ENCODE peak calls at places on chromosomes 3 and 15, in ten cellular contexts. J is activated naive CD4-positive, alpha-beta T cell; B is activated T-helper 1 cell treated with anti-CD3 and anti-CD28 coated beads, Interleukin-12 subunit alpha, Interleukin-12 subunit beta, Interleukin-2, Interleukin-4 antibody, amounts not matched to agents 30 ng/mL and 10 ng/mL and 1 ng/mL, durations not matched to agents 14 hours and 24 hours and 36 hours; M is cardiac septum; A is activated naive CD8-positive, alpha-beta T cell treated with anti-CD3 and anti-CD28 coated beads, Interleukin-2, amount 50 U/mL, for 24 hours; E is ACHN; T is foreskin fibroblast; X is hepatic stellate cell; Y is PC-3; U is stimulated activated CD4-positive, alpha-beta T cell treated with anti-CD3 and anti-CD28 coated beads, Interleukin-15, amount 100 ng/mL, for 1 hour. D is an unnamed sample.
A peak's percentile ranks its signal among the peaks of the same experiment; 100 is the strongest.

GRCh38 chr3:76245622-76246021 is 460.3 kb upstream of the ZNF717 start:
- DNase-seq in M (no peak), A (no peak), E (no peak), T (no peak), U (no peak), Y (no peak), B (no peak), X (no peak), J (no peak), D (no peak)

GRCh38 chr3:23219552-23219951 is 16.4 kb downstream of the UBE2E2 start:
- DNase-seq in Y (no peak), J (no peak), A (no peak), X (no peak), E (no peak), T (no peak), M (no peak), U (no peak), B (no peak), D (no peak)

GRCh38 chr3:105883798-105884377 is 15.1 kb upstream of the CBLB start:
- DNase-seq in E (no peak), B (no peak), A (no peak), Y (peak; percentile 19), M (no peak), X (no peak), J (no peak), T (no peak), U (no peak), D (no peak)

GRCh38 chr3:72738752-72739520 is 109.3 kb downstream of the SHQ1 start:
- DNase-seq in T (peak; percentile 6), A (peak; percentile 66), Y (no peak), M (no peak), E (no peak), X (peak; percentile 44), B (peak; percentile 61), J (peak; percentile 82), U (peak; percentile 61), D (peak; percentile 25)

GRCh38 chr3:74532446-74532845 is 82.0 kb downstream of the CNTN3 start:
- DNase-seq in T (peak; percentile 89), A (no peak), Y (no peak), X (peak; percentile 21), U (no peak), B (no peak), M (no peak), E (no peak), J (no peak), D (no peak)

GRCh38 chr3:177441281-177441812 is 244.1 kb upstream of the TBL1XR1 start:
- DNase-seq in Y (no peak), J (no peak), X (no peak), B (no peak), M (no peak), U (no peak), T (no peak), A (no peak), E (no peak), D (no peak)

GRCh38 chr15:39075311-39075710 is 505.6 kb upstream of the THBS1 start:
- DNase-seq in M (no peak), T (no peak), A (no peak), E (no peak), U (no peak), Y (no peak), B (no peak), J (no peak), X (no peak), D (no peak)

GRCh38 chr3:37024092-37024491 is 30.8 kb downstream of the MLH1 start:
- DNase-seq in J (no peak), T (no peak), Y (peak; percentile 23), E (no peak), X (peak; percentile 34), U (no peak), M (no peak), A (no peak), B (no peak), D (no peak)

GRCh38 chr15:96160269-96160668 is 170.2 kb upstream of the NR2F2 start:
- DNase-seq in J (no peak), Y (no peak), M (no peak), T (peak; percentile 56), E (no peak), B (no peak), U (no peak), A (no peak), X (no peak), D (no peak)

GRCh38 chr15:48823706-48824105 is 12.8 kb upstream of the CEP152 start:
- DNase-seq in T (no peak), M (no peak), U (no peak), Y (no peak), X (no peak), J (no peak), E (no peak), B (no peak), A (no peak), D (no peak)

GRCh38 chr15:91385301-91385700 is 285.2 kb downstream of the SV2B start:
- DNase-seq in U (no peak), B (no peak), M (no peak), A (no peak), J (no peak), E (no peak), Y (peak; percentile 59), T (no peak), X (no peak), D (no peak)

GRCh38 chr3:187624588-187624987 is 45.6 kb downstream of the SST start:
- DNase-seq in E (no peak), M (no peak), T (no peak), A (no peak), U (no peak), J (no peak), Y (no peak), B (no peak), X (no peak), D (no peak)

GRCh38 chr3:110568246-110568645 is 503.4 kb upstream of the NECTIN3 start:
- DNase-seq in A (no peak), Y (peak; percentile 91), M (no peak), J (no peak), U (no peak), B (no peak), T (peak; percentile 82), X (peak; percentile 19), E (peak; percentile 59), D (no peak)

GRCh38 chr3:48411606-48412374 is 18.1 kb downstream of the PLXNB1 start:
- DNase-seq in M (peak; percentile 59), J (no peak), Y (no peak), A (no peak), X (no peak), T (no peak), U (no peak), E (no peak), B (no peak), D (peak; percentile 29)

GRCh38 chr3:171991166-171991565 is 48.2 kb upstream of the FNDC3B start:
- DNase-seq in E (no peak), T (no peak), X (no peak), A (no peak), Y (no peak), J (no peak), M (no peak), B (no peak), U (no peak), D (no peak)

GRCh38 chr3:126460386-126460785 is 15.3 kb downstream of the ZXDC start:
- DNase-seq in A (no peak), T (no peak), E (no peak), U (no peak), Y (no peak), J (no peak), B (no peak), X (no peak), M (no peak), D (no peak)

GRCh38 chr15:98003528-98003927 is 43.0 kb downstream of the ARRDC4 start:
- DNase-seq in J (no peak), E (no peak), A (no peak), T (no peak), M (no peak), B (no peak), U (no peak), Y (peak; percentile 90), X (no peak), D (no peak)

GRCh38 chr15:83446904-83447708 is at the start of gene SH3GL3:
- DNase-seq in X (peak; percentile 30), M (peak; percentile 80), E (peak; percentile 75), B (peak; percentile 53), J (peak; percentile 5), A (peak; percentile 56), Y (peak; percentile 81), U (peak; percentile 31), T (peak; percentile 66), D (peak; percentile 94)

GRCh38 chr3:195553268-195553667 is 10.1 kb upstream of the PPP1R2 start:
- DNase-seq in B (no peak), J (no peak), E (no peak), A (no peak), Y (no peak), T (no peak), U (no peak), X (no peak), M (no peak), D (no peak)

D was measured in dorsolateral prefrontal cortex.